ENCODE peak calls at places on chromosomes 3 and 15, in four cellular contexts. V, S, W and C are unnamed samples.

GRCh38 chr3:12170207-12170606 is 11.5 kb upstream of the TIMP4 start:
- DNase-seq in W (no peak), S (no peak), V (no peak), C (no peak)

GRCh38 chr15:78049691-78050440 is 27.6 kb downstream of the TBC1D2B start:
- DNase-seq in W (peak; percentile 53), S (peak; percentile 28), V (no peak), C (peak; percentile 79)

GRCh38 chr15:69451951-69452701 is 492 bp upstream of the RPLP1 start:
- DNase-seq in S (peak; percentile 15), V (peak; percentile 80), W (peak; percentile 47), C (no peak)

GRCh38 chr3:128436214-128436613 is 30.5 kb downstream of the DNAJB8 start:
- DNase-seq in V (no peak), W (no peak), S (no peak), C (no peak)

GRCh38 chr3:115922681-115923347 is 299.5 kb downstream of the GAP43 start:
- DNase-seq in V (no peak), S (peak; percentile 22), W (no peak), C (no peak)

GRCh38 chr15:63358296-63359029 is 23.2 kb downstream of the CA12 start:
- DNase-seq in W (no peak), S (no peak), V (no peak), C (no peak)

GRCh38 chr15:52658955-52659354 is 20.2 kb downstream of the ATOSA start:
- DNase-seq in S (no peak), W (no peak), V (no peak), C (no peak)

GRCh38 chr3:194007598-194008337 is 128.2 kb upstream of the HES1 start:
- DNase-seq in W (no peak), V (no peak), S (no peak), C (no peak)